ENCODE peak calls at places on chromosomes 4 and X, in seven cellular contexts. A is CD8-positive, alpha-beta T cell; N is brain microvascular endothelial cell; M is pancreas; U is lung; I is PC-9; B is lower lobe of right lung. S is an unnamed sample.

GRCh38 chrX:6468716-6469115 is 66.2 kb downstream of the VCX3A start:
- DNase-seq in M (no peak), N (peak; percentile 14), U (no peak), B (no peak), A (no peak), I (no peak), S (no peak)

GRCh38 chrX:152886716-152887115 is 11.2 kb upstream of the ZNF185 start:
- DNase-seq in A (no peak), M (no peak), I (no peak), B (no peak), U (no peak), N (no peak), S (no peak)

GRCh38 chr4:108477527-108478108 is 142.8 kb upstream of the RPL34 start:
- DNase-seq in M (no peak), A (no peak), B (no peak), U (no peak), I (no peak), N (no peak), S (no peak)

GRCh38 chr4:87030606-87031441 is 96.0 kb downstream of the AFF1 start:
- DNase-seq in U (no peak), N (no peak), I (no peak), A (no peak), B (no peak), M (no peak), S (no peak)

GRCh38 chr4:3524920-3525319 is 7.3 kb downstream of the LRPAP1 start:
- DNase-seq in I (no peak), U (no peak), M (no peak), N (no peak), B (peak; percentile 30), A (no peak), S (no peak)

GRCh38 chrX:40971736-40972135 is 113.5 kb upstream of the USP9X start:
- DNase-seq in N (no peak), U (no peak), B (no peak), M (no peak), I (peak; percentile 53), A (no peak), S (no peak)

GRCh38 chrX:48493890-48494364 is 14.9 kb upstream of the PORCN start:
- DNase-seq in A (no peak), I (no peak), M (no peak), N (peak; percentile 62), B (no peak), U (no peak), S (no peak)

GRCh38 chr4:124173892-124174291 is 538.6 kb downstream of the ANKRD50 start:
- DNase-seq in N (no peak), A (no peak), I (no peak), B (no peak), U (no peak), M (no peak), S (no peak)

GRCh38 chrX:65894138-65894537 is 145.7 kb downstream of the VSIG4 start:
- DNase-seq in B (no peak), M (no peak), A (peak; percentile 60), U (no peak), I (no peak), N (no peak), S (no peak)

GRCh38 chr4:106316773-106317409 is 541 bp downstream of the AIMP1 start:
- DNase-seq in B (no peak), U (no peak), N (peak; percentile 3), I (no peak), M (no peak), A (no peak), S (no peak)

GRCh38 chrX:123993326-123993725 is 31.8 kb downstream of the STAG2 start:
- DNase-seq in I (no peak), A (no peak), U (no peak), M (no peak), B (no peak), N (peak; percentile 65), S (no peak)

GRCh38 chr4:22345055-22345454 is 170.8 kb downstream of the ADGRA3 start:
- DNase-seq in B (no peak), A (no peak), I (no peak), M (no peak), U (no peak), N (no peak), S (no peak)

GRCh38 chrX:1239681-1240142 is 27.3 kb upstream of the CRLF2 start:
- DNase-seq in A (no peak), N (no peak), U (peak; percentile 63), M (no peak), I (no peak), B (peak; percentile 90), S (peak; percentile 1)

GRCh38 chr4:2222838-2223237 is 19.1 kb downstream of the HAUS3 start:
- DNase-seq in M (peak; percentile 58), B (no peak), U (no peak), N (no peak), A (no peak), I (peak; percentile 82), S (no peak)

GRCh38 chr4:89363786-89364185 is 56.2 kb upstream of the GPRIN3 start:
- DNase-seq in B (no peak), N (no peak), I (no peak), U (no peak), M (no peak), A (no peak), S (no peak)

GRCh38 chr4:182354867-182355266 is 111.7 kb downstream of the TENM3 start:
- DNase-seq in B (no peak), U (no peak), I (no peak), N (no peak), A (no peak), M (no peak), S (no peak)

GRCh38 chr4:150176559-150176958 is 98.3 kb downstream of the DCLK2 start:
- DNase-seq in M (no peak), I (no peak), B (no peak), U (no peak), A (no peak), N (no peak), S (no peak)

GRCh38 chr4:113028074-113028473 is 21.4 kb upstream of the ANK2 start:
- DNase-seq in A (no peak), B (no peak), I (no peak), M (no peak), U (no peak), N (no peak), S (no peak)

GRCh38 chr4:106541253-106541652 is 172.7 kb upstream of the GIMD1 start:
- DNase-seq in A (no peak), U (no peak), I (no peak), N (peak; percentile 0), M (no peak), B (no peak), S (no peak)

DNA sequence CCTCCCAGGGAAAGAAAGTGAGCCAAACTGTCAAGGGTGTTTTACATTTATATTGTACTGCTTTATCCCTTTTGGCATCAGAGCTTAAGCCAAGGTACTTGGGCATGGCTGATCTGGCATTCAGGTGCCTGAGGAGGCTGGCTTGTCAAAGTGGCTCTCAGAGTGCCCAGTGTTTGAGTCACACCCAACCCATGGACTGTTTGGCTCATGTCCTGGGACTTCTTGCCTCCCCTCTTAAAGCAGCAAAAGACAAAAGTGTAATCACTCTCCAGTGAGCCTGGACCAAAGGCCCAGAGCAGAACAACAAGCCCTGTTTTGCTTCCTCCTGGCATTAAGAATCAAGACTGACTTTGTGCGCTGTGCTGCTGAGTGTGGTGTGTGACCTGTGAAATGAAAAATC is 311.7 kb upstream of the TAPT1 start:
- DNase-seq in U (peak; percentile 35), B (peak; percentile 51), I (no peak), A (no peak), N (no peak), M (no peak), S (no peak)
- H3K27ac ChIP-seq in U (no peak overlapping the region), B (no peak overlapping the region), I (no peak overlapping the region), A (no peak overlapping the region), N (no peak overlapping the region), M (no peak overlapping the region), S (no peak overlapping the region)

GRCh38 chr4:76233534-76233933 is 18.0 kb upstream of the FAM47E start:
- DNase-seq in M (no peak), U (no peak), I (no peak), N (no peak), A (no peak), B (no peak), S (no peak)
- H3K27ac ChIP-seq in M (no peak overlapping the region), U (no peak overlapping the region), I (no peak overlapping the region), N (no peak overlapping the region), A (no peak overlapping the region), B (peak overlapping the region; percentile 34), S (peak overlapping the region; percentile 71)

DNA sequence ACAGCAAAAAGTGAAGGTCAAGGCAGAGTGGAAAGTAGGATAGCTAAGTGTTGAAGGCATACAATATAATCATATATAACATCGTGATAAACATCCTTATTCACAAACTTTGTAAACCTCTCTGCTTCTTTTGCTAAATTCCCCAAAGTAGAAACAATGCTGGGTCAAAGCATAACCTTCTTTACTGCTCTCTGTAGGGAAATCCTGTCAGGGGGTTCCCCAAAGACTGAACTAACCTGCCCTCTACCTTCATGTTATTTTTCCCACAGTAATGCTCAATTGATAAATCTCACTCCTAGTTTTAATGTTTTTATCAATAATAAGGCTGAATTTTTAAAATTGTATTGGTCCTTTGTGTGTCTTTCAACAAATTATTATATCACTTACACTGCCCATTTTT is 55.7 kb downstream of the DCHS2 start:
- DNase-seq in A (no peak), I (no peak), M (no peak), B (no peak), N (no peak), U (no peak), S (no peak)
- H3K27ac ChIP-seq in A (no peak overlapping the region), I (no peak overlapping the region), M (no peak overlapping the region), B (no peak overlapping the region), N (no peak overlapping the region), U (no peak overlapping the region), S (no peak overlapping the region)

GRCh38 chr4:168082379-168082778 is 10.0 kb upstream of the ANXA10 start:
- DNase-seq in B (no peak), U (no peak), N (no peak), I (no peak), A (no peak), M (no peak), S (no peak)

GRCh38 chr4:168074861-168075260 is 17.5 kb upstream of the ANXA10 start:
- DNase-seq in A (no peak), B (no peak), I (no peak), U (no peak), M (no peak), N (no peak), S (no peak)

GRCh38 chr4:168071304-168071703 is 21.0 kb upstream of the ANXA10 start:
- DNase-seq in N (no peak), B (no peak), A (no peak), I (no peak), U (no peak), M (no peak), S (no peak)

GRCh38 chr4:168077726-168078239 is 14.6 kb upstream of the ANXA10 start:
- DNase-seq in B (no peak), U (no peak), N (no peak), M (no peak), I (no peak), A (no peak), S (no peak)

GRCh38 chr4:168076989-168077725 is 15.2 kb upstream of the ANXA10 start:
- DNase-seq in M (peak; percentile 48), U (peak; percentile 46), N (peak; percentile 81), B (no peak), I (peak; percentile 34), A (no peak), S (no peak)
- H3K27ac ChIP-seq in M (no peak overlapping the region), U (no peak overlapping the region), N (no peak overlapping the region), B (no peak overlapping the region), I (no peak overlapping the region), A (no peak overlapping the region), S (no peak overlapping the region)